ENCODE peak calls at places on chromosomes 4 and X, in seven cellular contexts. P, H, L, I, M, U and D are unnamed samples.

GRCh38 chr4:167218022-167218608 is 16.2 kb downstream of the SPOCK3 start:
- DNase-seq in L (no peak), H (no peak), I (peak; percentile 79), P (no peak), U (no peak), M (no peak), D (no peak)

GRCh38 chr4:29375716-29376115 is 1344.5 kb upstream of the PCDH7 start:
- DNase-seq in H (no peak), M (no peak), L (no peak), P (no peak), I (no peak), U (no peak), D (no peak)

GRCh38 chr4:41111796-41112195 is 102.5 kb downstream of the APBB2 start:
- DNase-seq in H (no peak), P (no peak), U (no peak), L (no peak), M (no peak), I (no peak), D (no peak)

GRCh38 chrX:37905436-37906147 is 58.2 kb upstream of the DYNLT3 start:
- DNase-seq in M (peak; percentile 7), I (no peak), P (peak; percentile 75), H (no peak), L (no peak), U (peak; percentile 30), D (peak; percentile 18)

GRCh38 chr4:48939785-48940184 is 33.2 kb upstream of the OCIAD2 start:
- DNase-seq in M (peak; percentile 52), U (peak; percentile 82), H (no peak), I (peak; percentile 92), P (no peak), L (peak; percentile 91), D (peak; percentile 92)

GRCh38 chr4:22099896-22100295 is 151.3 kb upstream of the KCNIP4 start:
- DNase-seq in M (peak; percentile 2), L (peak; percentile 55), I (no peak), H (no peak), U (no peak), P (no peak), D (no peak)

GRCh38 chr4:131603705-131604104 is 1545.4 kb upstream of the PCDH10 start:
- DNase-seq in H (no peak), M (no peak), L (peak; percentile 56), P (no peak), U (no peak), I (no peak), D (no peak)

GRCh38 chrX:24990585-24990984 is 25.2 kb downstream of the ARX start:
- DNase-seq in H (no peak), U (no peak), L (no peak), P (peak; percentile 43), I (no peak), M (no peak), D (no peak)

GRCh38 chrX:146090732-146091131 is 273.1 kb downstream of the SLITRK2 start:
- DNase-seq in H (no peak), L (no peak), U (no peak), M (no peak), P (no peak), I (no peak), D (no peak)

GRCh38 chrX:31228415-31228832 is 156.6 kb upstream of the FTHL17 start:
- DNase-seq in M (peak; percentile 81), P (no peak), I (no peak), L (peak; percentile 19), H (no peak), U (peak; percentile 85), D (no peak)

GRCh38 chrX:119655125-119655524 is 37.8 kb downstream of the SEPTIN6 start:
- DNase-seq in L (peak; percentile 67), M (peak; percentile 63), U (peak; percentile 88), I (peak; percentile 21), H (peak; percentile 59), P (no peak), D (peak; percentile 84)

GRCh38 chrX:147899715-147900114 is 12.0 kb upstream of the FMR1 start:
- DNase-seq in L (no peak), M (no peak), H (no peak), I (no peak), P (no peak), U (no peak), D (no peak)

GRCh38 chr4:95619525-95620443 is 71.0 kb upstream of the UNC5C start:
- DNase-seq in M (no peak), L (no peak), U (no peak), I (no peak), H (no peak), P (no peak), D (no peak)

GRCh38 chr4:98663226-98664006 is 5.0 kb upstream of the TSPAN5 start:
- DNase-seq in P (no peak), H (no peak), I (peak; percentile 48), M (no peak), L (no peak), U (no peak), D (no peak)

DNA sequence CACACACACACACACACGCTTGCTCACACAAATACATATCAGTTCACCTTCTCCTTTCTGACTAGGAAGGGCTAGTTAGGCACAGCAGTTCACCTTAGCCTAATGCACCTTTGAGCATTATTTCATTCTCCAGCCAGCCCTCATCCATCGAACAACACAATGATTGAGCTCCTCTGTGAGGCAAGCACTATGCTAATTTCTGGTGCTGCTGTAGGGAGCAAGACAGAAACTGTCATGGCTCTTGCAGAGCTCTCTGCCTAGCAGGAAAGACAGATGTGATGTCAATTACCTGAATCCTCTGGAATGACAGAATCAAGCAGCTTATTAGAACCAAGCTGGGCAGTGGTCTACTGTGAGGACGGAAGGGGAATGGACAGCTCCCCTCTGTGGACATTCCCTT is 256.1 kb upstream of the NOCT start:
- DNase-seq in U (no peak), I (no peak), M (no peak), L (no peak), P (no peak), H (no peak), D (no peak)
- H2AFZ ChIP-seq in U (no peak overlapping the region), I (no peak overlapping the region), M (no peak overlapping the region), L (no peak overlapping the region), P (no peak overlapping the region), H (peak overlapping the region; percentile 9), D (no peak overlapping the region)

DNA sequence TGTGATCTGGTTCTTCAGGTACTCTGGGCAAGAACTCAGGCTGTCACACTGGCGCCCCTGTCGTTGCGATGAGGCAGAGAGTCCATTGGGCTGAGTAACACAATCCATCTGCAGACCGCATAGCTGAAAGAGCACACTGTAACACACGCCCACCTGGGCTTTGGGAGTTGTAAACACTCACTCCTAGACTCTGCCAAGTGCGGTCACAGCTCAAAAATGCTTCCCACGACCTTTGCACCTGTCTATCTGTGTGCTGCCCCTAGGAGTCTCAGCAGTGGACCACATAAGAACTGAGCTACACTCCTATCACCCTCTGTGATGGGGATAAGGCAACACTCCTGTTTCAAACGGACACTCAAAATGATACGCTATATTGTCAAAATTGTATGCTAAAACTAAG is 2028.3 kb downstream of the PCDH7 start:
- DNase-seq in I (no peak), U (no peak), L (no peak), M (no peak), H (no peak), P (peak; percentile 48), D (no peak)
- TF ChIP-seq CTCF in I (no peak), U (no peak), L (no peak), M (no peak), H (no peak), P (no peak), D (no peak)

GRCh38 chrX:3532571-3532970 is 180.9 kb downstream of the PRKX start:
- DNase-seq in H (no peak), M (no peak), I (no peak), P (no peak), L (no peak), U (no peak), D (no peak)
- H2AFZ ChIP-seq in H (no peak overlapping the region), M (no peak overlapping the region), I (no peak overlapping the region), P (no peak overlapping the region), L (no peak overlapping the region), U (no peak overlapping the region), D (no peak overlapping the region)

GRCh38 chrX:19744231-19744630 is 143.2 kb downstream of the SH3KBP1 start:
- DNase-seq in P (no peak), U (no peak), I (no peak), M (no peak), L (no peak), H (no peak), D (no peak)
- TF ChIP-seq CTCF in P (no peak), U (no peak), I (no peak), M (no peak), L (no peak), H (no peak), D (no peak)

GRCh38 chrX:103396186-103396585 is 19.8 kb downstream of the BEX3 start:
- DNase-seq in H (no peak), U (peak; percentile 75), L (peak; percentile 41), M (no peak), I (no peak), P (no peak), D (peak; percentile 37)

GRCh38 chrX:103399744-103400143 is 23.4 kb downstream of the BEX3 start:
- DNase-seq in M (peak; percentile 44), H (no peak), I (peak; percentile 78), U (no peak), L (peak; percentile 42), P (no peak), D (no peak)

GRCh38 chrX:103398321-103398937 is 22.1 kb downstream of the BEX3 start:
- DNase-seq in L (peak; percentile 79), H (peak; percentile 11), M (peak; percentile 88), P (no peak), U (peak; percentile 86), I (peak; percentile 74), D (peak; percentile 73)

GRCh38 chrX:103397707-103398106 is 21.4 kb downstream of the BEX3 start:
- DNase-seq in U (no peak), I (no peak), H (no peak), M (no peak), P (no peak), L (no peak), D (no peak)

DNA sequence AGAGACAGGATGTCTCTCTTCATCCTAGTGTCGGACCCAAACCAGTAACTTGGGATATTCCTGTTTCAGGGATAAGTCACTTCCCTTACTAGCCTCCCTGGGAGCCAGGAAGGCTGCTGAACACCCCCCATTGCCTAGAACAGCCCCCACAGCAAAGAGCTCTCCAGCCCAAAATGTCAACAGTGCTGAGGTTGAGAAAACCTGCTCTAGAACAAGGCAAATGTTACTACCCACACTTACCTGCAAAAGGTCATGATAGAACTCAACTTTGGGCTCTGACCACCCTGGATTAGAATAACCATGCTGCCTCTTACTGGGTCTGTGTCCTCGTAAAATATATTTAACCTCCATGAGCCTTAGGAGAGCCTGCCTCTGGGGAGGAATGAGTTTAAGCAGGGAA is 20.3 kb downstream of the BEX3 start:
- DNase-seq in I (no peak), P (no peak), H (no peak), L (no peak), M (no peak), U (no peak), D (no peak)
- H2AFZ ChIP-seq in I (no peak overlapping the region), P (no peak overlapping the region), H (no peak overlapping the region), L (peak overlapping the region; percentile 0), M (no peak overlapping the region), U (no peak overlapping the region), D (peak overlapping the region; percentile 55)